ENCODE peak calls at places on chromosomes 11 and 22, in four cellular contexts. W is activated T-cell treated with anti-CD3 and anti-CD28 coated beads for 1 hour, A is amniotic stem cell, H is SW 1271. O is an unnamed sample.

GRCh38 chr22:24367841-24368240 is 59.6 kb upstream of the ADORA2A start:
- DNase-seq in W (no peak), A (no peak), H (no peak), O (no peak)

GRCh38 chr11:77547863-77548551 is 41.7 kb upstream of the AQP11 start:
- DNase-seq in W (peak), A (peak), H (peak), O (peak)

GRCh38 chr11:11604340-11604992 is 17.3 kb downstream of the GALNT18 start:
- DNase-seq in W (no peak), A (no peak), H (no peak), O (no peak)

GRCh38 chr22:48398181-48398905 is 1429.3 kb downstream of the BRD1 start:
- DNase-seq in W (no peak), A (no peak), H (no peak), O (no peak)

GRCh38 chr11:10693509-10694071 is at the start of gene IRAG1:
- DNase-seq in W (no peak), A (no peak), H (no peak), O (no peak)

GRCh38 chr11:2432171-2432621 is 12.1 kb downstream of the TRPM5 start:
- DNase-seq in W (no peak), A (no peak), H (no peak), O (no peak)

GRCh38 chr11:64131657-64132387 is 34.1 kb downstream of the MACROD1 start:
- DNase-seq in W (no peak), A (no peak), H (no peak), O (no peak)

GRCh38 chr11:77473001-77473800 is 693 bp downstream of the PAK1 start:
- DNase-seq in W (peak), A (no peak), H (peak), O (no peak)

GRCh38 chr11:58928082-58928574 is 11.2 kb upstream of the GLYATL1 start:
- DNase-seq in W (no peak), A (no peak), H (no peak), O (no peak)

GRCh38 chr11:3220521-3221407 is 2.2 kb upstream of the MRGPRG start:
- DNase-seq in W (no peak), A (no peak), H (no peak), O (no peak)

GRCh38 chr22:32589007-32589406 is 114.4 kb downstream of the FBXO7 start:
- DNase-seq in W (no peak), A (no peak), H (no peak), O (no peak)

GRCh38 chr11:14254533-14255530 is 104.2 kb downstream of the RRAS2 start:
- DNase-seq in W (no peak), A (no peak), H (no peak), O (no peak)

GRCh38 chr11:420054-420910 is 5.5 kb upstream of the SIGIRR start:
- DNase-seq in W (no peak), A (no peak), H (no peak), O (no peak)

GRCh38 chr22:44158766-44159165 is 22.0 kb upstream of the PARVG start:
- DNase-seq in W (no peak), A (no peak), H (no peak), O (no peak)

GRCh38 chr22:44724416-44724815 is 22.4 kb downstream of the PRR5 start:
- DNase-seq in W (no peak), A (no peak), H (no peak), O (no peak)

GRCh38 chr11:17403977-17404759 is 15.7 kb upstream of the KCNJ11 start:
- DNase-seq in W (no peak), A (no peak), H (no peak), O (no peak)

GRCh38 chr11:75431533-75432525 is 1.2 kb downstream of the KLHL35 start:
- DNase-seq in W (no peak), A (no peak), H (no peak), O (no peak)

GRCh38 chr11:3929232-3929631 is 73.8 kb downstream of the STIM1 start:
- DNase-seq in W (no peak), A (no peak), H (no peak), O (no peak)

GRCh38 chr22:42317691-42318547 is 47.5 kb upstream of the TCF20 start:
- DNase-seq in W (no peak), A (no peak), H (no peak), O (no peak)

GRCh38 chr22:39490135-39490798 is 11.8 kb upstream of the MIEF1 start:
- DNase-seq in W (peak), A (no peak), H (peak), O (peak)

GRCh38 chr11:45745065-45745811 is 59.7 kb upstream of the SLC35C1 start:
- DNase-seq in W (no peak), A (no peak), H (no peak), O (no peak)

GRCh38 chr11:112725636-112726035 is 235.6 kb upstream of the NCAM1 start:
- DNase-seq in W (no peak), A (no peak), H (no peak), O (no peak)

GRCh38 chr11:34501500-34501899 is 12.1 kb downstream of the ELF5 start:
- DNase-seq in W (no peak), A (peak), H (no peak), O (no peak)

GRCh38 chr11:65148657-65149056 is 14.3 kb upstream of the SYVN1 start:
- DNase-seq in W (no peak), A (no peak), H (no peak), O (no peak)

GRCh38 chr11:23063261-23063660 is 203.0 kb upstream of the CCDC179 start:
- DNase-seq in W (no peak), A (no peak), H (no peak), O (no peak)

GRCh38 chr22:37248251-37248650 is 4.2 kb upstream of the RAC2 start:
- DNase-seq in W (no peak), A (no peak), H (no peak), O (no peak)

GRCh38 chr11:106329273-106330018 is 252.0 kb downstream of the AASDHPPT start:
- DNase-seq in W (no peak), A (no peak), H (no peak), O (no peak)

GRCh38 chr22:17578129-17578754 is 14.9 kb downstream of the SLC25A18 start:
- DNase-seq in W (no peak), A (no peak), H (no peak), O (no peak)

O was measured in HCT116.